ENCODE peak calls at places on chromosomes 12 and 14, in ten cellular contexts. N is activated T-cell treated with anti-CD3 and anti-CD28 coated beads, Interleukin-2, amount 50 U/mL, for 72 hours; H is GM10248; C is ELR; E is activated CD8-positive, alpha-beta memory T cell treated with anti-CD3 and anti-CD28 coated beads, Interleukin-2, amount 10 ng/mL, durations not matched to agents 7 days and 5 days; F is left lobe of liver; R is posterior cingulate gyrus; T is GM13976; I is fibroblast of gingiva; B is stimulated activated CD4-positive, alpha-beta T cell treated with anti-CD3 and anti-CD28 coated beads, Interleukin-1b, Interleukin-23, amount 100 ng/mL, for 24 hours. Z is an unnamed sample.

GRCh38 chr12:54984602-54985376 is at the start of gene TESPA1:
- DNase-seq in N (peak; percentile 89), H (peak; percentile 81), C (no peak), E (peak; percentile 94), F (peak; percentile 48), R (no peak), T (peak; percentile 69), I (no peak), B (peak; percentile 79), Z (no peak)

GRCh38 chr14:54728700-54729527 is 162.0 kb downstream of the SAMD4A start:
- DNase-seq in N (no peak), H (no peak), C (peak; percentile 23), E (no peak), F (no peak), R (no peak), T (no peak), I (peak; percentile 46), B (no peak), Z (no peak)

GRCh38 chr14:104223810-104224515 is 85.6 kb downstream of the KIF26A start:
- DNase-seq in N (no peak), H (no peak), C (no peak), E (no peak), F (no peak), R (no peak), T (no peak), I (no peak), B (no peak), Z (no peak)

GRCh38 chr12:105741786-105742566 is 396.8 kb downstream of the NUAK1 start:
- DNase-seq in N (no peak), H (no peak), C (peak; percentile 67), E (no peak), F (no peak), R (no peak), T (no peak), I (peak; percentile 59), B (no peak), Z (peak; percentile 94)

GRCh38 chr14:103259801-103260628 is 74.0 kb upstream of the EIF5 start:
- DNase-seq in N (no peak), H (no peak), C (no peak), E (no peak), F (peak; percentile 50), R (no peak), T (no peak), I (no peak), B (no peak), Z (no peak)

GRCh38 chr12:81205394-81205793 is 127.5 kb downstream of the ACSS3 start:
- DNase-seq in N (no peak), H (no peak), C (no peak), E (no peak), F (no peak), R (no peak), T (no peak), I (no peak), B (no peak), Z (no peak)

GRCh38 chr14:38866461-38866860 is 236.6 kb downstream of the SEC23A start:
- DNase-seq in N (no peak), H (no peak), C (no peak), E (no peak), F (no peak), R (no peak), T (no peak), I (no peak), B (no peak), Z (no peak)

GRCh38 chr14:31660191-31660590 is 99.0 kb downstream of the NUBPL start:
- DNase-seq in N (no peak), H (no peak), C (no peak), E (no peak), F (no peak), R (no peak), T (no peak), I (no peak), B (no peak), Z (no peak)

GRCh38 chr12:71440393-71441349 is 1.1 kb downstream of the LGR5 start:
- DNase-seq in N (peak; percentile 19), H (no peak), C (peak; percentile 13), E (no peak), F (peak; percentile 70), R (no peak), T (peak; percentile 20), I (no peak), B (no peak), Z (no peak)

GRCh38 chr12:93361159-93361919 is 16.4 kb upstream of the NUDT4 start:
- DNase-seq in N (no peak), H (no peak), C (no peak), E (no peak), F (no peak), R (peak; percentile 49), T (no peak), I (peak; percentile 49), B (no peak), Z (no peak)

GRCh38 chr14:91315844-91316267 is 71.4 kb upstream of the GPR68 start:
- DNase-seq in N (peak; percentile 90), H (peak; percentile 85), C (peak; percentile 13), E (peak; percentile 97), F (no peak), R (no peak), T (peak; percentile 87), I (no peak), B (peak; percentile 76), Z (no peak)

GRCh38 chr12:6333566-6333965 is 8.3 kb downstream of the TNFRSF1A start:
- DNase-seq in N (no peak), H (no peak), C (peak; percentile 99), E (peak; percentile 81), F (no peak), R (no peak), T (no peak), I (no peak), B (no peak), Z (no peak)

GRCh38 chr14:34633697-34634096 is 3.7 kb upstream of the SNX6 start:
- DNase-seq in N (no peak), H (no peak), C (no peak), E (no peak), F (no peak), R (no peak), T (no peak), I (no peak), B (no peak), Z (no peak)

GRCh38 chr12:9065607-9065856 is 50.2 kb downstream of the A2M start:
- DNase-seq in N (no peak), H (no peak), C (no peak), E (no peak), F (no peak), R (no peak), T (no peak), I (no peak), B (no peak), Z (no peak)

GRCh38 chr14:104025481-104025975 is 60.0 kb upstream of the ASPG start:
- DNase-seq in N (no peak), H (no peak), C (no peak), E (no peak), F (no peak), R (no peak), T (no peak), I (no peak), B (no peak), Z (no peak)

GRCh38 chr12:79848321-79848720 is 86.6 kb downstream of the PPP1R12A start:
- DNase-seq in N (no peak), H (no peak), C (peak; percentile 40), E (peak; percentile 51), F (no peak), R (no peak), T (no peak), I (no peak), B (no peak), Z (no peak)

GRCh38 chr14:92495041-92495440 is 18.5 kb upstream of the RIN3 start:
- DNase-seq in N (no peak), H (no peak), C (peak; percentile 86), E (no peak), F (no peak), R (no peak), T (no peak), I (no peak), B (no peak), Z (no peak)

GRCh38 chr12:68975811-68976210 is 42.8 kb upstream of the CPM start:
- DNase-seq in N (no peak), H (no peak), C (no peak), E (no peak), F (no peak), R (no peak), T (no peak), I (no peak), B (no peak), Z (no peak)

GRCh38 chr14:45034730-45035129 is 49.2 kb upstream of the PRPF39 start:
- DNase-seq in N (no peak), H (no peak), C (no peak), E (no peak), F (no peak), R (no peak), T (no peak), I (no peak), B (no peak), Z (no peak)

Z was measured in COLO829.